ENCODE peak calls at places on chromosomes 11 and 22, in ten cellular contexts. One of them, this sample, is unnamed.

GRCh38 chr11:119921571-119921970 is 192.6 kb upstream of the NECTIN1 start:
- DNase-seq in RWPE1: no peak
- DNase-seq in BE2C: no peak
- DNase-seq in AG04450: no peak
- DNase-seq in CD8-positive, alpha-beta T cell: no peak
- DNase-seq in lung: no peak
- DNase-seq in PC-3: no peak
- DNase-seq in bronchial epithelial cell: no peak
- DNase-seq in left ventricle myocardium inferior: no peak
- DNase-seq in Peyer's patch: no peak
- DNase-seq in this sample: no peak

GRCh38 chr11:67675058-67675747 is 780 bp upstream of the ALDH3B2 start:
- DNase-seq in bronchial epithelial cell: no peak
- DNase-seq in lung: no peak
- DNase-seq in PC-3: no peak
- DNase-seq in Peyer's patch: no peak
- DNase-seq in BE2C: no peak
- DNase-seq in AG04450: no peak
- DNase-seq in left ventricle myocardium inferior: no peak
- DNase-seq in RWPE1: no peak
- DNase-seq in CD8-positive, alpha-beta T cell: no peak
- DNase-seq in this sample: no peak

GRCh38 chr11:33471541-33471940 is 214.4 kb downstream of the HIPK3 start:
- DNase-seq in CD8-positive, alpha-beta T cell: no peak
- DNase-seq in lung: no peak
- DNase-seq in Peyer's patch: no peak
- DNase-seq in bronchial epithelial cell: no peak
- DNase-seq in AG04450: no peak
- DNase-seq in PC-3: no peak
- DNase-seq in left ventricle myocardium inferior: no peak
- DNase-seq in BE2C: no peak
- DNase-seq in RWPE1: no peak
- DNase-seq in this sample: no peak

GRCh38 chr22:44340271-44341239 is 27.8 kb upstream of the SHISAL1 start:
- DNase-seq in Peyer's patch: no peak
- DNase-seq in RWPE1: no peak
- DNase-seq in bronchial epithelial cell: no peak
- DNase-seq in lung: no peak
- DNase-seq in PC-3: no peak
- DNase-seq in left ventricle myocardium inferior: no peak
- DNase-seq in CD8-positive, alpha-beta T cell: no peak
- DNase-seq in BE2C: no peak
- DNase-seq in AG04450: no peak
- DNase-seq in this sample: no peak

GRCh38 chr11:8810331-8811301 is 100.4 kb upstream of the AKIP1 start:
- DNase-seq in CD8-positive, alpha-beta T cell: no peak
- DNase-seq in BE2C: peak
- DNase-seq in Peyer's patch: no peak
- DNase-seq in PC-3: peak
- DNase-seq in bronchial epithelial cell: peak
- DNase-seq in lung: peak
- DNase-seq in left ventricle myocardium inferior: peak
- DNase-seq in RWPE1: peak
- DNase-seq in AG04450: peak
- DNase-seq in this sample: peak

GRCh38 chr11:36684840-36685800 is 87.1 kb upstream of the RAG2 start:
- DNase-seq in Peyer's patch: no peak
- DNase-seq in BE2C: no peak
- DNase-seq in RWPE1: no peak
- DNase-seq in left ventricle myocardium inferior: no peak
- DNase-seq in lung: no peak
- DNase-seq in PC-3: no peak
- DNase-seq in CD8-positive, alpha-beta T cell: peak
- DNase-seq in bronchial epithelial cell: no peak
- DNase-seq in AG04450: no peak
- DNase-seq in this sample: no peak

GRCh38 chr11:10503777-10504176 is 37.2 kb downstream of the RNF141 start:
- DNase-seq in bronchial epithelial cell: no peak
- DNase-seq in lung: peak
- DNase-seq in BE2C: no peak
- DNase-seq in Peyer's patch: no peak
- DNase-seq in PC-3: no peak
- DNase-seq in left ventricle myocardium inferior: no peak
- DNase-seq in AG04450: no peak
- DNase-seq in RWPE1: no peak
- DNase-seq in CD8-positive, alpha-beta T cell: no peak
- DNase-seq in this sample: no peak

GRCh38 chr22:27460596-27461347 is 340.8 kb downstream of the MN1 start:
- DNase-seq in left ventricle myocardium inferior: peak
- DNase-seq in BE2C: no peak
- DNase-seq in AG04450: peak
- DNase-seq in Peyer's patch: no peak
- DNase-seq in CD8-positive, alpha-beta T cell: no peak
- DNase-seq in PC-3: peak
- DNase-seq in lung: no peak
- DNase-seq in RWPE1: no peak
- DNase-seq in bronchial epithelial cell: no peak
- DNase-seq in this sample: peak

GRCh38 chr11:130726234-130726559 is 190.1 kb downstream of the SNX19 start:
- DNase-seq in bronchial epithelial cell: peak
- DNase-seq in lung: no peak
- DNase-seq in CD8-positive, alpha-beta T cell: no peak
- DNase-seq in Peyer's patch: no peak
- DNase-seq in left ventricle myocardium inferior: no peak
- DNase-seq in PC-3: no peak
- DNase-seq in AG04450: no peak
- DNase-seq in RWPE1: no peak
- DNase-seq in BE2C: no peak
- DNase-seq in this sample: no peak

GRCh38 chr11:95327273-95327948 is 96.4 kb upstream of the SESN3 start:
- DNase-seq in lung: no peak
- DNase-seq in CD8-positive, alpha-beta T cell: no peak
- DNase-seq in Peyer's patch: no peak
- DNase-seq in AG04450: no peak
- DNase-seq in BE2C: no peak
- DNase-seq in RWPE1: no peak
- DNase-seq in left ventricle myocardium inferior: no peak
- DNase-seq in bronchial epithelial cell: peak
- DNase-seq in PC-3: no peak
- DNase-seq in this sample: no peak

GRCh38 chr22:42868751-42869251 is 11.7 kb upstream of the ARFGAP3 start:
- DNase-seq in lung: peak
- DNase-seq in AG04450: no peak
- DNase-seq in RWPE1: no peak
- DNase-seq in PC-3: no peak
- DNase-seq in bronchial epithelial cell: no peak
- DNase-seq in Peyer's patch: no peak
- DNase-seq in left ventricle myocardium inferior: peak
- DNase-seq in BE2C: no peak
- DNase-seq in CD8-positive, alpha-beta T cell: no peak
- DNase-seq in this sample: no peak

GRCh38 chr11:24239016-24239720 is 257.7 kb upstream of the LUZP2 start:
- DNase-seq in lung: no peak
- DNase-seq in BE2C: no peak
- DNase-seq in PC-3: peak
- DNase-seq in left ventricle myocardium inferior: no peak
- DNase-seq in Peyer's patch: no peak
- DNase-seq in RWPE1: peak
- DNase-seq in bronchial epithelial cell: peak
- DNase-seq in CD8-positive, alpha-beta T cell: no peak
- DNase-seq in AG04450: peak
- DNase-seq in this sample: peak

GRCh38 chr11:35138606-35138948 is 394 bp upstream of the CD44 start:
- DNase-seq in left ventricle myocardium inferior: no peak
- DNase-seq in BE2C: no peak
- DNase-seq in CD8-positive, alpha-beta T cell: no peak
- DNase-seq in PC-3: no peak
- DNase-seq in bronchial epithelial cell: no peak
- DNase-seq in Peyer's patch: no peak
- DNase-seq in AG04450: no peak
- DNase-seq in lung: no peak
- DNase-seq in RWPE1: no peak
- DNase-seq in this sample: no peak

GRCh38 chr11:91959411-91959810 is 265.2 kb upstream of the FAT3 start:
- DNase-seq in Peyer's patch: no peak
- DNase-seq in CD8-positive, alpha-beta T cell: no peak
- DNase-seq in left ventricle myocardium inferior: no peak
- DNase-seq in BE2C: no peak
- DNase-seq in bronchial epithelial cell: no peak
- DNase-seq in lung: no peak
- DNase-seq in PC-3: no peak
- DNase-seq in AG04450: no peak
- DNase-seq in RWPE1: no peak
- DNase-seq in this sample: no peak

GRCh38 chr11:123856444-123856843 is 29.0 kb downstream of the TMEM225 start:
- DNase-seq in left ventricle myocardium inferior: no peak
- DNase-seq in bronchial epithelial cell: peak
- DNase-seq in CD8-positive, alpha-beta T cell: no peak
- DNase-seq in AG04450: no peak
- DNase-seq in Peyer's patch: no peak
- DNase-seq in RWPE1: no peak
- DNase-seq in lung: no peak
- DNase-seq in BE2C: no peak
- DNase-seq in PC-3: peak
- DNase-seq in this sample: no peak

GRCh38 chr11:57399221-57399620 is 8.8 kb upstream of the PRG2 start:
- DNase-seq in PC-3: peak
- DNase-seq in lung: no peak
- DNase-seq in Peyer's patch: no peak
- DNase-seq in bronchial epithelial cell: peak
- DNase-seq in CD8-positive, alpha-beta T cell: no peak
- DNase-seq in AG04450: no peak
- DNase-seq in RWPE1: peak
- DNase-seq in BE2C: no peak
- DNase-seq in left ventricle myocardium inferior: no peak
- DNase-seq in this sample: no peak

GRCh38 chr22:49356428-49356827 is 471.2 kb downstream of the BRD1 start:
- DNase-seq in left ventricle myocardium inferior: no peak
- DNase-seq in AG04450: no peak
- DNase-seq in PC-3: no peak
- DNase-seq in bronchial epithelial cell: no peak
- DNase-seq in RWPE1: no peak
- DNase-seq in lung: no peak
- DNase-seq in CD8-positive, alpha-beta T cell: no peak
- DNase-seq in BE2C: no peak
- DNase-seq in Peyer's patch: no peak
- DNase-seq in this sample: no peak

GRCh38 chr11:122181893-122182292 is 65.9 kb upstream of the BLID start:
- DNase-seq in RWPE1: no peak
- DNase-seq in PC-3: peak
- DNase-seq in AG04450: no peak
- DNase-seq in lung: no peak
- DNase-seq in Peyer's patch: no peak
- DNase-seq in CD8-positive, alpha-beta T cell: no peak
- DNase-seq in left ventricle myocardium inferior: no peak
- DNase-seq in BE2C: no peak
- DNase-seq in bronchial epithelial cell: peak
- DNase-seq in this sample: no peak

GRCh38 chr11:46117842-46118241 is 3.4 kb downstream of the PHF21A start:
- DNase-seq in PC-3: no peak
- DNase-seq in lung: no peak
- DNase-seq in CD8-positive, alpha-beta T cell: no peak
- DNase-seq in left ventricle myocardium inferior: no peak
- DNase-seq in AG04450: no peak
- DNase-seq in RWPE1: no peak
- DNase-seq in BE2C: no peak
- DNase-seq in bronchial epithelial cell: no peak
- DNase-seq in Peyer's patch: no peak
- DNase-seq in this sample: no peak
- TF ChIP-seq CTCF in PC-3: peak
- TF ChIP-seq CTCF in lung: no peak
- TF ChIP-seq CTCF in CD8-positive, alpha-beta T cell: peak
- TF ChIP-seq CTCF in left ventricle myocardium inferior: peak
- TF ChIP-seq CTCF in AG04450: peak
- TF ChIP-seq CTCF in RWPE1: peak
- TF ChIP-seq CTCF in BE2C: peak
- TF ChIP-seq CTCF in bronchial epithelial cell: peak
- TF ChIP-seq CTCF in Peyer's patch: no peak
- TF ChIP-seq CTCF in this sample: peak

DNA sequence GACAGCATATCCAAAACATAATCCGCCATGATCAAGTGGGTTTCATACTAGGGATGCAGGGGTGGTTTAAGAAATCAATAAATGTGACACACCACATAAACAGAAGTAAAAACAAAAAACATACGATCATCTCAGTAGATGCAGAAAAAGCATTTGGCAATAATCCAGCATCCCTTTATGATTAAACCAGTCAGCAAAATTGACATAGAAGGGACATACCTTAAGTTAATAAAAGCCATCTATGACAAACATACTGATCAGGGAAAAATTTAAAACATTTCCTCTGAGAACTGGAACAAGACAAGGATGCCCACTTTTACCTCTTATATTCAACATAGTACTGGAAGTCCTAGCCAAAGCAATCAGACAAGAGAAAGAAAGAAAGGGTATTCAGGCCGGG is 49.6 kb downstream of the GAS2 start:
- DNase-seq in CD8-positive, alpha-beta T cell: no peak
- DNase-seq in bronchial epithelial cell: no peak
- DNase-seq in left ventricle myocardium inferior: no peak
- DNase-seq in lung: no peak
- DNase-seq in PC-3: no peak
- DNase-seq in AG04450: no peak
- DNase-seq in Peyer's patch: no peak
- DNase-seq in BE2C: no peak
- DNase-seq in RWPE1: no peak
- DNase-seq in this sample: no peak
- TF ChIP-seq CTCF in CD8-positive, alpha-beta T cell: no peak
- TF ChIP-seq CTCF in bronchial epithelial cell: no peak
- TF ChIP-seq CTCF in left ventricle myocardium inferior: no peak
- TF ChIP-seq CTCF in lung: no peak
- TF ChIP-seq CTCF in PC-3: no peak
- TF ChIP-seq CTCF in AG04450: no peak
- TF ChIP-seq CTCF in Peyer's patch: no peak
- TF ChIP-seq CTCF in BE2C: no peak
- TF ChIP-seq CTCF in RWPE1: no peak
- TF ChIP-seq CTCF in this sample: no peak

GRCh38 chr11:105000167-105000566 is 22.8 kb downstream of the CASP5 start:
- DNase-seq in RWPE1: peak
- DNase-seq in bronchial epithelial cell: no peak
- DNase-seq in Peyer's patch: no peak
- DNase-seq in PC-3: peak
- DNase-seq in BE2C: peak
- DNase-seq in lung: no peak
- DNase-seq in CD8-positive, alpha-beta T cell: no peak
- DNase-seq in AG04450: no peak
- DNase-seq in left ventricle myocardium inferior: no peak
- DNase-seq in this sample: no peak
- TF ChIP-seq CTCF in RWPE1: no peak
- TF ChIP-seq CTCF in bronchial epithelial cell: no peak
- TF ChIP-seq CTCF in Peyer's patch: no peak
- TF ChIP-seq CTCF in PC-3: peak
- TF ChIP-seq CTCF in BE2C: peak
- TF ChIP-seq CTCF in lung: no peak
- TF ChIP-seq CTCF in CD8-positive, alpha-beta T cell: no peak
- TF ChIP-seq CTCF in AG04450: no peak
- TF ChIP-seq CTCF in left ventricle myocardium inferior: no peak
- TF ChIP-seq CTCF in this sample: no peak

GRCh38 chr22:30802202-30803166 is 107.8 kb downstream of the OSBP2 start:
- DNase-seq in AG04450: peak
- DNase-seq in PC-3: peak
- DNase-seq in Peyer's patch: peak
- DNase-seq in left ventricle myocardium inferior: peak
- DNase-seq in RWPE1: peak
- DNase-seq in bronchial epithelial cell: peak
- DNase-seq in BE2C: peak
- DNase-seq in CD8-positive, alpha-beta T cell: peak
- DNase-seq in lung: peak
- DNase-seq in this sample: peak
- TF ChIP-seq CTCF in AG04450: peak
- TF ChIP-seq CTCF in PC-3: no peak
- TF ChIP-seq CTCF in Peyer's patch: no peak
- TF ChIP-seq CTCF in left ventricle myocardium inferior: peak
- TF ChIP-seq CTCF in RWPE1: peak
- TF ChIP-seq CTCF in bronchial epithelial cell: peak
- TF ChIP-seq CTCF in BE2C: peak
- TF ChIP-seq CTCF in CD8-positive, alpha-beta T cell: no peak
- TF ChIP-seq CTCF in lung: no peak
- TF ChIP-seq CTCF in this sample: no peak